ENCODE peak calls at places on chromosomes 12 and 14, in four cellular contexts. X, T, M and P are unnamed samples.

GRCh38 chr12:118144499-118144898 is 8.6 kb downstream of the PEBP1 start:
- DNase-seq in M (no peak), X (no peak), T (no peak), P (no peak)

GRCh38 chr14:54088271-54088670 is 131.6 kb upstream of the BMP4 start:
- DNase-seq in M (no peak), X (no peak), T (no peak), P (no peak)

GRCh38 chr12:51023625-51024395 is 2.4 kb downstream of the SLC11A2 start:
- DNase-seq in M (no peak), T (no peak), X (no peak), P (no peak)

GRCh38 chr12:75909714-75910451 is 121.7 kb downstream of the PHLDA1 start:
- DNase-seq in X (no peak), M (no peak), T (no peak), P (no peak)

GRCh38 chr12:108430245-108430644 is 84.8 kb upstream of the FICD start:
- DNase-seq in M (no peak), T (no peak), X (no peak), P (no peak)

GRCh38 chr14:99420711-99421110 is 59.9 kb downstream of the SETD3 start:
- DNase-seq in X (no peak), T (no peak), M (no peak), P (no peak)

GRCh38 chr14:96501383-96501745 is 818 bp upstream of the PAPOLA start:
- DNase-seq in X (no peak), M (peak; percentile 7), T (no peak), P (no peak)

GRCh38 chr12:46209914-46210834 is 58.7 kb downstream of the SLC38A1 start:
- DNase-seq in M (peak; percentile 41), X (no peak), T (no peak), P (no peak)

GRCh38 chr12:93853698-93854478 is 176.7 kb downstream of the CRADD start:
- DNase-seq in X (no peak), M (no peak), T (no peak), P (no peak)

GRCh38 chr14:103391048-103391447 is 5.8 kb downstream of the MARK3 start:
- DNase-seq in X (peak; percentile 88), T (peak; percentile 57), M (peak; percentile 68), P (peak; percentile 58)

GRCh38 chr12:107288414-107289125 is 195.2 kb upstream of the CRY1 start:
- DNase-seq in T (no peak), M (no peak), X (no peak), P (no peak)

GRCh38 chr12:125110641-125111360 is 45.6 kb downstream of the AACS start:
- DNase-seq in M (no peak), T (no peak), X (peak; percentile 61), P (no peak)

GRCh38 chr14:75939200-75939599 is 42.6 kb downstream of the TGFB3 start:
- DNase-seq in T (no peak), M (no peak), X (peak; percentile 6), P (no peak)

GRCh38 chr14:75752086-75752485 is 91.0 kb downstream of the TTLL5 start:
- DNase-seq in X (peak; percentile 2), M (no peak), T (no peak), P (no peak)